ENCODE peak calls at places on chromosomes 3 and 15, in seven cellular contexts. Q is heart left ventricle, G is K562, L is IMR-90, U is A549, H is body of pancreas, S is prostate gland. I is an unnamed sample. For H3K4me1, the result is how much of the 10 kb centered on the place peaks cover.

GRCh38 chr3:124557433-124558232 is 172.6 kb upstream of the UMPS start:
- DNase-seq in Q (no peak), G (no peak), L (peak), U (no peak), H (peak), S (no peak), I (no peak)

GRCh38 chr3:136184703-136185102 is 11.4 kb downstream of the MSL2 start:
- DNase-seq in Q (no peak), G (no peak), L (no peak), U (no peak), H (no peak), S (no peak), I (no peak)

GRCh38 chr15:36075333-36075732 is 504.1 kb upstream of the CDIN1 start:
- DNase-seq in Q (no peak), G (no peak), L (peak), U (no peak), H (no peak), S (no peak), I (no peak)

GRCh38 chr3:153274521-153274920 is 112.5 kb downstream of the RAP2B start:
- DNase-seq in Q (no peak), G (no peak), L (no peak), U (no peak), H (no peak), S (no peak), I (no peak)

GRCh38 chr15:25766421-25766820 is 96.7 kb downstream of the ATP10A start:
- DNase-seq in Q (no peak), G (no peak), L (no peak), U (no peak), H (no peak), S (no peak), I (no peak)

GRCh38 chr3:14922863-14923262 is 24.5 kb upstream of the NR2C2 start:
- DNase-seq in Q (no peak), G (no peak), L (no peak), U (no peak), H (no peak), S (no peak), I (no peak)

GRCh38 chr3:172591876-172592771 is 68.9 kb upstream of the TNFSF10 start:
- DNase-seq in Q (no peak), G (peak), L (peak), U (no peak), H (no peak), S (no peak), I (no peak)

GRCh38 chr3:5010140-5010539 is 30.9 kb downstream of the BHLHE40 start:
- DNase-seq in Q (no peak), G (no peak), L (no peak), U (no peak), H (no peak), S (no peak), I (no peak)

GRCh38 chr15:78007965-78008886 is 69.3 kb downstream of the TBC1D2B start:
- DNase-seq in Q (peak), G (no peak), L (peak), U (no peak), H (peak), S (peak), I (peak)

GRCh38 chr3:88082854-88083253 is 23.8 kb downstream of the ZNF654 start:
- DNase-seq in Q (no peak), G (no peak), L (no peak), U (no peak), H (no peak), S (no peak), I (no peak)

GRCh38 chr3:62180514-62180913 is 192.8 kb downstream of the FEZF2 start:
- DNase-seq in Q (no peak), G (no peak), L (no peak), U (no peak), H (no peak), S (no peak), I (no peak)

GRCh38 chr3:113948015-113948917 is 453 bp downstream of the ZDHHC23 start:
- DNase-seq in Q (no peak), G (no peak), L (no peak), U (peak), H (peak), S (peak), I (peak)
- TF ChIP-seq POLR2A in Q (no peak), G (no peak), L (no peak), U (no peak), H (peak), S (no peak), I (no peak)

DNA sequence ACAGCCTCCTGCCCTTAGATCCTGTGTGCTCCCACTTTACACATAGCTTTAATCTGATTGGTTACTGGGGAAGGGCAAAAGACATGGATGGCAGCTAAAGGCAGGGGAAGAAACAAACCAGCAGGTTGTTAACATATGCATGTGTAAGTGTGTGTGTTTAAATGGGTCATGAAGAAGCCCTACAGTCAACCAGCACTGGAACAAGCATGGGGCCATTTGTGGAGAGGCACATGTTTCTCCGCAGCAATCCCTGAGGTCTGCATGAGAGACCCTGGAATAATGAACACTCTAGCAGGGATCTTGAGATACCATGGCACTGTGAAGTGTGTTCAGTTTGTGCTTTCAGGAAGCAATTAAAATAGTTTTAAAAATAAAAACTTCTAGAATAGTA is 6.0 kb downstream of the KLF13 start:
- DNase-seq in Q (no peak), G (no peak), L (no peak), U (no peak), H (no peak), S (no peak), I (no peak)
- H3K4me1 ChIP-seq in Q (half or more), G (under half), L (under half), U (under half), H (half or more), S (under half), I (under half)

GRCh38 chr3:114624676-114625181 is 330.9 kb downstream of the TIGIT start:
- DNase-seq in Q (peak), G (peak), L (peak), U (peak), H (peak), S (peak), I (peak)
- TF ChIP-seq POLR2A in Q (no peak), G (no peak), L (peak), U (peak), H (peak), S (no peak), I (peak)

GRCh38 chr3:106578911-106579310 is 710.1 kb upstream of the CBLB start:
- DNase-seq in Q (no peak), G (no peak), L (peak), U (no peak), H (no peak), S (no peak), I (no peak)

GRCh38 chr3:106577241-106577640 is 708.4 kb upstream of the CBLB start:
- DNase-seq in Q (no peak), G (no peak), L (no peak), U (no peak), H (no peak), S (no peak), I (no peak)

GRCh38 chr3:106587581-106587980 is 718.8 kb upstream of the CBLB start:
- DNase-seq in Q (no peak), G (no peak), L (no peak), U (no peak), H (no peak), S (no peak), I (no peak)

GRCh38 chr3:106582151-106582550 is 713.3 kb upstream of the CBLB start:
- DNase-seq in Q (no peak), G (no peak), L (peak), U (no peak), H (no peak), S (no peak), I (no peak)
- H3K4me1 ChIP-seq in Q (under half), G (under half), L (under half), U (under half), H (under half), S (under half), I (under half)